ENCODE peak calls at places on chromosome 12, in seven cellular contexts. T is activated CD4-positive, alpha-beta T cell treated with anti-CD3 and anti-CD28 coated beads, Interleukin-2, amount 50 U/mL, for 1 hour; E is NCI-H1694; N is stimulated activated CD4-positive, alpha-beta T cell treated with anti-CD3 and anti-CD28 coated beads, Interleukin-1b, Interleukin-23, amount 100 ng/mL, for 1 hour; F is DMS153; R is H4; G is trophoblast cell. O is an unnamed sample.

GRCh38 chr12:12051668-12052067 is 19.1 kb upstream of the BCL2L14 start:
- DNase-seq in T (no peak), F (no peak), R (no peak), G (no peak), E (no peak), N (no peak), O (no peak)

GRCh38 chr12:55997535-55997859 is 421 bp downstream of the SUOX start:
- DNase-seq in G (no peak), E (no peak), N (no peak), T (no peak), R (no peak), F (no peak), O (no peak)

GRCh38 chr12:6215120-6215807 is 15.1 kb downstream of the CD9 start:
- DNase-seq in T (no peak), N (no peak), R (no peak), G (peak), F (no peak), E (no peak), O (no peak)

GRCh38 chr12:96091833-96092232 is 56.4 kb upstream of the LTA4H start:
- DNase-seq in T (no peak), G (no peak), N (no peak), F (no peak), R (no peak), E (no peak), O (no peak)

GRCh38 chr12:124744659-124745467 is 118.8 kb downstream of the SCARB1 start:
- DNase-seq in T (no peak), R (peak), F (peak), E (peak), G (no peak), N (no peak), O (no peak)

GRCh38 chr12:13950502-13950901 is 30.9 kb downstream of the GRIN2B start:
- DNase-seq in E (no peak), R (no peak), T (no peak), G (peak), F (no peak), N (no peak), O (no peak)

GRCh38 chr12:22286569-22286968 is 47.9 kb downstream of the ST8SIA1 start:
- DNase-seq in G (no peak), N (no peak), R (no peak), T (no peak), F (no peak), E (no peak), O (no peak)

GRCh38 chr12:93889516-93890202 is 212.5 kb downstream of the CRADD start:
- DNase-seq in R (no peak), E (no peak), T (no peak), N (no peak), G (no peak), F (no peak), O (no peak)

GRCh38 chr12:6268484-6269157 is 41.9 kb upstream of the PLEKHG6 start:
- DNase-seq in R (no peak), G (no peak), T (no peak), F (no peak), N (no peak), E (no peak), O (no peak)

GRCh38 chr12:121796855-121797751 is 3.6 kb upstream of the RHOF start:
- DNase-seq in R (peak), T (no peak), N (no peak), F (peak), E (no peak), G (peak), O (peak)

GRCh38 chr12:125540580-125541204 is 475.5 kb downstream of the AACS start:
- DNase-seq in N (no peak), T (no peak), R (no peak), E (no peak), F (no peak), G (peak), O (no peak)

GRCh38 chr12:104055686-104056388 is 5.8 kb upstream of the GLT8D2 start:
- DNase-seq in F (peak), T (no peak), G (no peak), N (no peak), E (peak), R (peak), O (peak)

GRCh38 chr12:104006929-104007328 is 41.3 kb downstream of the TDG start:
- DNase-seq in G (no peak), N (no peak), E (no peak), T (no peak), R (peak), F (no peak), O (no peak)

GRCh38 chr12:57320639-57321038 is 69.7 kb upstream of the STAC3 start:
- DNase-seq in R (no peak), T (no peak), F (no peak), G (no peak), E (no peak), N (no peak), O (no peak)